ENCODE peak calls at places on chromosomes 4 and X, in six cellular contexts. V, R, Z, X, I and Y are unnamed samples.

GRCh38 chr4:82437285-82438005 is 7.1 kb downstream of the ENOPH1 start:
- DNase-seq in V (no peak), R (no peak), Z (no peak), X (no peak), I (peak), Y (no peak)

GRCh38 chrX:40646489-40647306 is 663 bp downstream of the CXorf38 start:
- DNase-seq in V (no peak), R (peak), Z (peak), X (no peak), I (peak), Y (peak)

GRCh38 chrX:3271485-3272186 is 74.8 kb downstream of the MXRA5 start:
- DNase-seq in V (no peak), R (no peak), Z (no peak), X (no peak), I (peak), Y (no peak)

GRCh38 chr4:185865901-185866328 is 53.9 kb upstream of the SORBS2 start:
- DNase-seq in V (no peak), R (no peak), Z (no peak), X (no peak), I (peak), Y (no peak)

GRCh38 chrX:3599787-3600465 is 113.5 kb downstream of the PRKX start:
- DNase-seq in V (no peak), R (no peak), Z (no peak), X (no peak), I (no peak), Y (no peak)

GRCh38 chr4:169810325-169811323 is 52.9 kb upstream of the HPF1 start:
- DNase-seq in V (no peak), R (peak), Z (no peak), X (no peak), I (peak), Y (no peak)

GRCh38 chr4:15451866-15452765 is 17.6 kb upstream of the CC2D2A start:
- DNase-seq in V (peak), R (no peak), Z (no peak), X (no peak), I (peak), Y (peak)

GRCh38 chrX:107571296-107571998 is 56.9 kb upstream of the PRPS1 start:
- DNase-seq in V (peak), R (no peak), Z (no peak), X (no peak), I (peak), Y (no peak)

GRCh38 chrX:93259029-93259428 is 414.3 kb downstream of the NAP1L3 start:
- DNase-seq in V (no peak), R (no peak), Z (no peak), X (no peak), I (no peak), Y (no peak)

GRCh38 chrX:19344661-19345060 is 934 bp downstream of the PDHA1 start:
- DNase-seq in V (no peak), R (no peak), Z (no peak), X (no peak), I (no peak), Y (no peak)

GRCh38 chr4:7771056-7771455 is 168.6 kb downstream of the AFAP1 start:
- DNase-seq in V (no peak), R (no peak), Z (peak), X (no peak), I (no peak), Y (no peak)

GRCh38 chr4:176409627-176410026 is 89.9 kb downstream of the SPCS3 start:
- DNase-seq in V (no peak), R (no peak), Z (no peak), X (no peak), I (no peak), Y (no peak)

GRCh38 chr4:73894021-73894420 is 24.8 kb downstream of the CXCL1 start:
- DNase-seq in V (no peak), R (no peak), Z (no peak), X (no peak), I (no peak), Y (no peak)

GRCh38 chr4:125433453-125433852 is 118.7 kb downstream of the FAT4 start:
- DNase-seq in V (peak), R (no peak), Z (no peak), X (no peak), I (peak), Y (no peak)

GRCh38 chr4:122798101-122798500 is 28.5 kb upstream of the FGF2 start:
- DNase-seq in V (peak), R (no peak), Z (no peak), X (peak), I (peak), Y (peak)
- TF ChIP-seq CTCF in V (peak), R (no peak), Z (no peak), X (peak), I (no peak), Y (no peak)

GRCh38 chr4:139267301-139267700 is 12.7 kb downstream of the MGARP start:
- DNase-seq in V (no peak), R (no peak), Z (no peak), X (no peak), I (peak), Y (no peak)

GRCh38 chr4:139266208-139266582 is 13.8 kb downstream of the MGARP start:
- DNase-seq in V (no peak), R (no peak), Z (no peak), X (no peak), I (no peak), Y (no peak)

GRCh38 chr4:139265654-139266053 is 14.4 kb downstream of the MGARP start:
- DNase-seq in V (no peak), R (no peak), Z (no peak), X (no peak), I (no peak), Y (no peak)

GRCh38 chr4:139266583-139267257 is 13.3 kb downstream of the MGARP start:
- DNase-seq in V (peak), R (peak), Z (peak), X (no peak), I (peak), Y (peak)
- TF ChIP-seq CTCF in V (no peak), R (no peak), Z (no peak), X (no peak), I (no peak), Y (no peak)

GRCh38 chr4:30721353-30722091 is 1.4 kb downstream of the PCDH7 start:
- DNase-seq in V (no peak), R (no peak), Z (no peak), X (peak), I (peak), Y (no peak)
- TF ChIP-seq CTCF in V (no peak), R (no peak), Z (no peak), X (peak), I (no peak), Y (no peak)

DNA sequence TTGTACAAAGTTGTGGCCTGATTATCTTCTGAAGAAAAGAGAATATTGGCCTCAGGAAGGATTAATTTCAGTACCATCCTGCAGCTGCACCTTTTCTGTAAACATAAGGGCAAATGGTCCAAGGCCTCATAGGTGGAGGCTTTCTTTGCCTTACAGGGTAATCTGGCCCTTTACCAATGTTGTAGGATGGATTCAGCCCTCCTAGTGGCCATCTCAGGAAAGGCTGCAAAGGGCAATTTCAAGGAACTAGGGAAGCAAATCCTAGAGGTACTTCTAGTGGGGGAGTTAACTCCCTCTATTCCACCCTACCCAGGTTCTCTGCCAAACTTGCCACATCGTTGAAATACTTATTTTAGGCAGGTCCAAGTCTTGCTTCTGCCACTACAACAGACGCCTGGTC is 57.6 kb downstream of the UGT2B11 start:
- DNase-seq in V (no peak), R (no peak), Z (no peak), X (no peak), I (peak), Y (no peak)
- TF ChIP-seq CTCF in V (peak), R (no peak), Z (no peak), X (peak), I (peak), Y (no peak)

GRCh38 chr4:139227729-139228404 is 50.8 kb upstream of the ELF2 start:
- DNase-seq in V (no peak), R (no peak), Z (no peak), X (peak), I (peak), Y (no peak)
- TF ChIP-seq CTCF in V (peak), R (no peak), Z (peak), X (no peak), I (peak), Y (no peak)

GRCh38 chrX:153728095-153728494 is 3.4 kb downstream of the ABCD1 start:
- DNase-seq in V (no peak), R (no peak), Z (peak), X (no peak), I (no peak), Y (no peak)
- TF ChIP-seq CTCF in V (no peak), R (no peak), Z (no peak), X (no peak), I (no peak), Y (no peak)

GRCh38 chrX:154483325-154483724 is 3.1 kb downstream of the UBL4A start:
- DNase-seq in V (no peak), R (no peak), Z (no peak), X (no peak), I (no peak), Y (no peak)
- TF ChIP-seq CTCF in V (no peak), R (no peak), Z (no peak), X (no peak), I (no peak), Y (no peak)

DNA sequence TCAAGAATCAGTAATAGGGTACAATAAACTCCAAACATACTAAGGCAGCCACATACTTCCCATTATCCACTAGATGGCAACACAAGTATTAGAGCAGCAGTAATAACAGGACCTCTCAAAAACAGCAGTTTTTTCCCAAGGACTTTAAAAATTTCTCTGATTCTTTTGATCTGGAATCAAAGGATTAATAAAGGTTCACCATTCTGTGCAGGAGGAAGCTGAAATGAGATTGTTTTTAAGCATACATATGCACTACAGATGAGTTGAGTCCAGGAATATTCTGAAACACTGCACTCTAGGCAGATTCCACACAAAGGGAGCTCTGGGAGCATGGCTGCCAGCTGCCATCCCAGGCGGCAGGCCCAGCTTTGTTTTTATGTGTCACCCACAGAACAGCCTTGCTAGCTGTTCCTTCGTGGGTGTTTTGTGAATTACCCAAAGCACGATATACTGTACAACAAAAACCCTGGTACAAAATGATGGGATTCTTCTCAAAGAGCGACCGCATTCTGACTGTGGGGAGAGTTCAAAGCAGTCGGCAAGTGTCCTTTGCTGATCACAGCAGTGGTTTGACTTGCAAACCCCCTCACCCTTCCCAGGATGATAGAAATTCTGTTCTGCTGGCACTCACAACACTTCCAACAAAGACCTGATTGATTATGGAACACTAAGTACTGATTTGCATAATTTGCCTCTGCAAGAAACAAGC is 61.0 kb downstream of the STX18 start:
- DNase-seq in V (peak), R (no peak), Z (no peak), X (no peak), I (no peak), Y (no peak)
- TF ChIP-seq CTCF in V (peak), R (no peak), Z (no peak), X (peak), I (peak), Y (peak)

GRCh38 chr4:128220286-128221235 is 67.1 kb downstream of the PGRMC2 start:
- DNase-seq in V (no peak), R (no peak), Z (no peak), X (no peak), I (peak), Y (no peak)
- TF ChIP-seq CTCF in V (peak), R (no peak), Z (peak), X (peak), I (peak), Y (no peak)